ENCODE peak calls at places on chromosome 11, in nine cellular contexts. S is thoracic aorta; Y is CD8-positive, alpha-beta memory T cell; M is esophagus squamous epithelium; J is PC-3; K is mucosa of descending colon; V is BJ; G is CD4-positive, alpha-beta memory T cell; X is cardiac muscle cell. W is an unnamed sample.

GRCh38 chr11:71080239-71081097 is 171.9 kb downstream of the SHANK2 start:
- DNase-seq in S (no peak), Y (no peak), M (no peak), J (peak; percentile 79), K (no peak), V (no peak), G (no peak), X (peak; percentile 78), W (peak; percentile 1)

GRCh38 chr11:113907155-113907554 is 2.6 kb downstream of the HTR3B start:
- DNase-seq in S (no peak), Y (no peak), M (no peak), J (no peak), K (no peak), V (no peak), G (no peak), X (no peak), W (no peak)

GRCh38 chr11:122804161-122804560 is 34.1 kb upstream of the CRTAM start:
- DNase-seq in S (no peak), Y (no peak), M (no peak), J (peak; percentile 81), K (no peak), V (no peak), G (no peak), X (no peak), W (peak; percentile 77)

GRCh38 chr11:32792948-32793475 is 1.4 kb downstream of the CCDC73 start:
- DNase-seq in S (no peak), Y (peak; percentile 46), M (no peak), J (peak; percentile 81), K (no peak), V (peak; percentile 1), G (peak; percentile 57), X (peak; percentile 47), W (no peak)

GRCh38 chr11:126194121-126194543 is 17.3 kb downstream of the RPUSD4 start:
- DNase-seq in S (no peak), Y (no peak), M (no peak), J (peak; percentile 80), K (no peak), V (no peak), G (peak; percentile 36), X (peak; percentile 71), W (no peak)

GRCh38 chr11:76999597-76999996 is 34.6 kb upstream of the B3GNT6 start:
- DNase-seq in S (no peak), Y (no peak), M (no peak), J (no peak), K (no peak), V (no peak), G (no peak), X (no peak), W (no peak)

GRCh38 chr11:15288801-15289342 is 174.1 kb downstream of the INSC start:
- DNase-seq in S (no peak), Y (no peak), M (no peak), J (no peak), K (no peak), V (peak; percentile 60), G (no peak), X (no peak), W (no peak)

GRCh38 chr11:15913261-15913660 is 443.1 kb downstream of the SOX6 start:
- DNase-seq in S (no peak), Y (no peak), M (no peak), J (no peak), K (no peak), V (no peak), G (no peak), X (peak; percentile 10), W (no peak)

GRCh38 chr11:27331984-27332383 is 31.0 kb downstream of the CCDC34 start:
- DNase-seq in S (no peak), Y (no peak), M (no peak), J (no peak), K (no peak), V (no peak), G (no peak), X (peak; percentile 56), W (no peak)

DNA sequence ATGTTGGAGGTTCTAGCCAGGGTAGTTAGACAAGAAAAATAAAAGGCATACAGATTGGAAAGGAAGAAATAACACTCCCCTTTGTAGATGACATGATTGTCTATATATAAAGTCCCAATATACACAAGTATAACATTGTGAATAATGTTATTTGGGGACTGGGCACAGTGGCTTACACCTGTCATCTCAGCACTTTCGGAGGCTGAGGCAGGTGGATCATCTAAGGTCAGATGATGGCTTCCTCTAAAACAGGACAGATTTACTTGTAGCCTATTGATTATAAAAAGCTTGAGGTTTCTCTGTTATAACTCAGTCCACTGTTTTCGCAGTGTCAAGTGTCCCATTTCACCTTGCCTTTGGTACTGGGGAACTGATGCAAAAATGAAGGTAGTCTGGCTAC is 19.6 kb downstream of the ATM start:
- DNase-seq in S (no peak), Y (no peak), M (no peak), J (no peak), K (no peak), V (no peak), G (no peak), X (no peak), W (no peak)
- H3K36me3 ChIP-seq in S (peaks cover 5% of the 10 kb centered on the region), Y (peaks cover 13% of the 10 kb centered on the region), M (no peaks in the 10 kb centered on the region), J (peaks cover 9% of the 10 kb centered on the region), K (no peaks in the 10 kb centered on the region), V (peaks cover 1% of the 10 kb centered on the region), G (peaks cover 12% of the 10 kb centered on the region), X (peaks cover 24% of the 10 kb centered on the region), W (peaks cover 1% of the 10 kb centered on the region)

DNA sequence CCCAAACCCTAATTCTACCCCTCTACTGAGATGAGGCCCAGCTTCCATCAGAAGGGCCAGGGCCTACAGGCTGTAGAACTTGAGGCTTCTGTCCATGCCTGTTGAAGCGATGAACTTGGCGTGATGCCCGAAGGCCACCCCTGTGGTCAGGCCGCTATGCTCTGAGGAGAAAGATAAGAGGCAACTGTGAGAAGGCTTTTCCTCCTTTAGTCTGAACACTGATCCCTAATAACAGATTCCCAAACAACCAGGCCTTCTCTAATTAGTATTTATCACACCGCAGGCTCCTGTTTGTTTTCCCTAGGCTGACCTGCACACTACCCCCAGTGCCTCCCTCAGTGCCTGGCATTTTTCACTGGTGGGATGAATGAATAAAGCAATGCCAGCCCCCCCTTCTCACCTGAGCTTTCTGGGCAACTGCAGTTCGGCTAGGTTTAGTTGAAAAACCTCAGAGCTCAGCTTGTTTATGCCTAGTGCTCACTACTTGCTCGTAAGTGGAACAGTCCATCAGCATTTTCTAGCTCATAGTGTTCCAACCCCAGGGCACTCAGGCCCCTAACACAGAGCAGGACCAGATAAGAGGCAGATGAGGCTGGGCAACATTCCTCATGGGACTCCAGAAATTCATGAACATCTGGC is 15.2 kb downstream of the PRPF19 start:
- DNase-seq in S (no peak), Y (no peak), M (no peak), J (no peak), K (no peak), V (no peak), G (no peak), X (peak; percentile 79), W (no peak)
- H3K36me3 ChIP-seq in S (peaks cover 11% of the 10 kb centered on the region), Y (peaks cover 15% of the 10 kb centered on the region), M (peaks cover 27% of the 10 kb centered on the region), J (peaks cover 33% of the 10 kb centered on the region), K (no peaks in the 10 kb centered on the region), V (peaks cover 7% of the 10 kb centered on the region), G (peaks cover 33% of the 10 kb centered on the region), X (peaks cover 27% of the 10 kb centered on the region), W (peaks cover 6% of the 10 kb centered on the region)

GRCh38 chr11:118592616-118593367 is 14.6 kb upstream of the PHLDB1 start:
- DNase-seq in S (no peak), Y (no peak), M (no peak), J (no peak), K (no peak), V (no peak), G (no peak), X (no peak), W (no peak)

GRCh38 chr11:118596226-118596625 is 11.2 kb upstream of the PHLDB1 start:
- DNase-seq in S (no peak), Y (no peak), M (no peak), J (no peak), K (no peak), V (no peak), G (no peak), X (no peak), W (no peak)

GRCh38 chr11:118602331-118602730 is 5.1 kb upstream of the PHLDB1 start:
- DNase-seq in S (no peak), Y (no peak), M (no peak), J (no peak), K (no peak), V (no peak), G (no peak), X (peak; percentile 91), W (no peak)

GRCh38 chr11:118597556-118597955 is 9.9 kb upstream of the PHLDB1 start:
- DNase-seq in S (no peak), Y (no peak), M (no peak), J (no peak), K (no peak), V (no peak), G (no peak), X (no peak), W (no peak)
- H3K36me3 ChIP-seq in S (peaks cover 50% of the 10 kb centered on the region), Y (peaks cover 53% of the 10 kb centered on the region), M (peaks cover 41% of the 10 kb centered on the region), J (peaks cover 60% of the 10 kb centered on the region), K (peaks cover 12% of the 10 kb centered on the region), V (peaks cover 35% of the 10 kb centered on the region), G (peaks cover 63% of the 10 kb centered on the region), X (peaks cover 50% of the 10 kb centered on the region), W (peaks cover 35% of the 10 kb centered on the region)

DNA sequence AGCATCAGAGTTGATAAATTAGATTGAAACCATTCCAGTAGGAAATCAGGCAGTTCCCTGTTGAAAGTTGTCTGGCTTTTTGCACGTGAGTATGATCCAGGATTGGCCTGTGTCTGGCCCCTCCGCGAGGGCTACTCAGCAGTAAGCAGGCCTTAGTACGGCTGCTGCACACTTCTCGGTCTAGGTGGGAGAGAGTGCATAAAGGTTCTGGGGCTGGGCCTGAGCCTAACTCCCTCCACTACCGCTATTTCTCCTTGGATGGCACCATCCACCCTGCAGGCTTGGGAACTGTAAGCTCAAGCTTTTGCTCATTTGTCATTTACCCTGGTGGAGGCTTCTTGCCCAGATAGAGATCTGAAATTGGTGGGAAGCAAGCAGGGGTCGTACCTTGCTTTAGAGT is 22.0 kb downstream of the TUB start:
- DNase-seq in S (no peak), Y (no peak), M (no peak), J (no peak), K (no peak), V (no peak), G (no peak), X (no peak), W (no peak)
- H3K36me3 ChIP-seq in S (peaks cover 20% of the 10 kb centered on the region), Y (no peaks in the 10 kb centered on the region), M (no peaks in the 10 kb centered on the region), J (no peaks in the 10 kb centered on the region), K (no peaks in the 10 kb centered on the region), V (peaks cover 19% of the 10 kb centered on the region), G (peaks cover under 1% of the 10 kb centered on the region), X (peaks cover 11% of the 10 kb centered on the region), W (no peaks in the 10 kb centered on the region)

GRCh38 chr11:117239295-117239694 is 6.8 kb downstream of the RNF214 start:
- DNase-seq in S (no peak), Y (no peak), M (no peak), J (peak; percentile 96), K (no peak), V (peak; percentile 94), G (no peak), X (peak; percentile 91), W (no peak)
- H3K36me3 ChIP-seq in S (peaks cover 15% of the 10 kb centered on the region), Y (peaks cover 6% of the 10 kb centered on the region), M (no peaks in the 10 kb centered on the region), J (peaks cover 3% of the 10 kb centered on the region), K (no peaks in the 10 kb centered on the region), V (peaks cover 11% of the 10 kb centered on the region), G (peaks cover 26% of the 10 kb centered on the region), X (peaks cover 21% of the 10 kb centered on the region), W (peaks cover 4% of the 10 kb centered on the region)

DNA sequence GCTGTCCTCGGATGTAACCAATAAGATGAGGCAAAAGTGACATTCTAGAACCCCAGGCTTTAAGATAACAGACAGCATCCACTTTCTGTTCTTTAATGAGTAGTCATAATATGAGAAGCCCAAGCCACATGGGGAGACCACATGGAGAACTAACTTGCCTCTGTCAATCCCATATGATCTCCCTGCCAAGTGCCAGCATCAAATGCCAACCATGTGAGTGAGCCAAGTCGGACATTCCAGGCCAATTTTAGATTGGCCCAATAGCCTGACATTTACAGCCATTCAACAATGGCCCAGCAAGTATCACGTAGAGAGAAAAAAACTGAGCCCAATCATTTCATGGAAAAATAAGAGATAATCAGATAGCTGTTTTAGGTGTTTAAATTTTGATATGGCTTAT is 2048.3 kb upstream of the RAG2 start:
- DNase-seq in S (no peak), Y (no peak), M (no peak), J (no peak), K (no peak), V (no peak), G (no peak), X (no peak), W (no peak)
- H3K36me3 ChIP-seq in S (no peaks in the 10 kb centered on the region), Y (no peaks in the 10 kb centered on the region), M (no peaks in the 10 kb centered on the region), J (no peaks in the 10 kb centered on the region), K (no peaks in the 10 kb centered on the region), V (no peaks in the 10 kb centered on the region), G (no peaks in the 10 kb centered on the region), X (no peaks in the 10 kb centered on the region), W (no peaks in the 10 kb centered on the region)

W was measured in keratinocyte.